ENCODE peak calls at places on chromosomes 1 and 21, in five cellular contexts. K, I, E, F and R are unnamed samples.

GRCh38 chr1:162736184-162736583 is 54.3 kb upstream of the HSD17B7 start:
- ATAC-seq in K (no peak), I (no peak), E (peak), F (no peak), R (no peak)

GRCh38 chr1:169608231-169608630 is 21.7 kb downstream of the SELP start:
- ATAC-seq in K (no peak), I (no peak), E (no peak), F (no peak), R (no peak)

GRCh38 chr1:213530607-213531320 is 457.0 kb upstream of the PROX1 start:
- ATAC-seq in K (no peak), I (no peak), E (no peak), F (no peak), R (no peak)

GRCh38 chr1:15207829-15208429 is 39.1 kb upstream of the FHAD1 start:
- ATAC-seq in K (no peak), I (no peak), E (no peak), F (no peak), R (no peak)

GRCh38 chr1:55275976-55276375 is 60.8 kb upstream of the USP24 start:
- ATAC-seq in K (no peak), I (peak), E (no peak), F (no peak), R (no peak)

GRCh38 chr1:8856689-8857412 is 21.6 kb downstream of the ENO1 start:
- ATAC-seq in K (no peak), I (no peak), E (no peak), F (peak), R (no peak)

GRCh38 chr1:101915597-101915996 is 81.1 kb downstream of the OLFM3 start:
- ATAC-seq in K (no peak), I (no peak), E (no peak), F (no peak), R (no peak)

GRCh38 chr1:25216123-25216522 is 16.2 kb downstream of the SYF2 start:
- ATAC-seq in K (no peak), I (peak), E (no peak), F (no peak), R (no peak)

GRCh38 chr21:22409571-22409970 is 1411.4 kb downstream of the NCAM2 start:
- ATAC-seq in K (no peak), I (no peak), E (no peak), F (no peak), R (no peak)

GRCh38 chr21:45950740-45951515 is 30.6 kb upstream of the COL6A1 start:
- ATAC-seq in K (no peak), I (no peak), E (peak), F (no peak), R (peak)

GRCh38 chr1:116988908-116989307 is 12.7 kb upstream of the CD101 start:
- ATAC-seq in K (no peak), I (no peak), E (no peak), F (no peak), R (no peak)

GRCh38 chr1:212158912-212159796 is 123.6 kb downstream of the DTL start:
- ATAC-seq in K (peak), I (peak), E (no peak), F (peak), R (no peak)

GRCh38 chr1:103561612-103562395 is 9.6 kb upstream of the AMY2B start:
- ATAC-seq in K (peak), I (no peak), E (peak), F (peak), R (peak)

GRCh38 chr1:236193184-236193583 is 50.8 kb downstream of the GPR137B start:
- ATAC-seq in K (no peak), I (no peak), E (no peak), F (no peak), R (no peak)

GRCh38 chr21:29961291-29962027 is 21.7 kb upstream of the GRIK1 start:
- ATAC-seq in K (no peak), I (no peak), E (no peak), F (no peak), R (no peak)

GRCh38 chr1:10659646-10660540 is 136.6 kb downstream of the CASZ1 start:
- ATAC-seq in K (no peak), I (no peak), E (no peak), F (no peak), R (no peak)

GRCh38 chr1:145425436-145426029 is at the start of gene NBPF20:
- ATAC-seq in K (peak), I (peak), E (peak), F (peak), R (peak)

GRCh38 chr1:11062965-11063401 is 3.2 kb upstream of the SRM start:
- ATAC-seq in K (peak), I (no peak), E (no peak), F (no peak), R (no peak)

GRCh38 chr1:26960625-26960966 is 328 bp upstream of the KDF1 start:
- ATAC-seq in K (no peak), I (peak), E (no peak), F (peak), R (no peak)

GRCh38 chr1:16120940-16121410 is 34.9 kb downstream of the EPHA2 start:
- ATAC-seq in K (no peak), I (no peak), E (peak), F (no peak), R (no peak)

GRCh38 chr1:160560045-160560724 is 19.1 kb downstream of the CD84 start:
- ATAC-seq in K (no peak), I (no peak), E (no peak), F (no peak), R (no peak)

GRCh38 chr1:23159963-23160877 is 8.4 kb downstream of the LUZP1 start:
- ATAC-seq in K (no peak), I (no peak), E (no peak), F (peak), R (no peak)

GRCh38 chr1:31418626-31419025 is 5.6 kb downstream of the SERINC2 start:
- ATAC-seq in K (no peak), I (no peak), E (no peak), F (no peak), R (no peak)

GRCh38 chr21:37765501-37765900 is 150.8 kb downstream of the KCNJ6 start:
- ATAC-seq in K (peak), I (no peak), E (no peak), F (no peak), R (no peak)

GRCh38 chr1:40185951-40186864 is 25.0 kb downstream of the RLF start:
- ATAC-seq in K (peak), I (peak), E (no peak), F (no peak), R (no peak)

GRCh38 chr1:14852301-14852700 is 253.8 kb downstream of the KAZN start:
- ATAC-seq in K (no peak), I (no peak), E (no peak), F (no peak), R (no peak)

GRCh38 chr1:85464497-85465098 is 361 bp downstream of the DDAH1 start:
- ATAC-seq in K (peak), I (no peak), E (peak), F (peak), R (peak)

GRCh38 chr1:89889336-89889640 is 68.5 kb downstream of the LRRC8D start:
- ATAC-seq in K (no peak), I (no peak), E (no peak), F (no peak), R (no peak)

GRCh38 chr1:55781944-55782482 is 566.8 kb upstream of the USP24 start:
- ATAC-seq in K (no peak), I (no peak), E (no peak), F (no peak), R (no peak)

GRCh38 chr1:166253076-166253779 is 86.4 kb upstream of the FAM78B start:
- ATAC-seq in K (no peak), I (no peak), E (no peak), F (no peak), R (no peak)

GRCh38 chr1:100955322-100955721 is 59.4 kb downstream of the SLC30A7 start:
- ATAC-seq in K (no peak), I (no peak), E (no peak), F (no peak), R (no peak)

GRCh38 chr21:45215214-45215613 is 72.5 kb downstream of the POFUT2 start:
- ATAC-seq in K (no peak), I (no peak), E (no peak), F (no peak), R (no peak)

GRCh38 chr1:80417651-80418050 is 1383.1 kb upstream of the ADGRL2 start:
- ATAC-seq in K (no peak), I (no peak), E (no peak), F (no peak), R (no peak)

GRCh38 chr1:86104606-86105532 is 51.7 kb downstream of the COL24A1 start:
- ATAC-seq in K (no peak), I (no peak), E (peak), F (peak), R (peak)

GRCh38 chr1:204464701-204465100 is 29.9 kb downstream of the PIK3C2B start:
- ATAC-seq in K (no peak), I (no peak), E (no peak), F (no peak), R (no peak)

GRCh38 chr1:158283965-158284364 is 5.8 kb upstream of the CD1C start:
- ATAC-seq in K (peak), I (no peak), E (no peak), F (no peak), R (no peak)

GRCh38 chr21:28936036-28936435 is 56.6 kb downstream of the LTN1 start:
- ATAC-seq in K (no peak), I (no peak), E (no peak), F (no peak), R (no peak)

GRCh38 chr1:117734403-117734802 is 128.6 kb downstream of the TENT5C start:
- ATAC-seq in K (no peak), I (peak), E (peak), F (no peak), R (peak)

GRCh38 chr1:21280011-21280471 is 10.2 kb downstream of the ECE1 start:
- ATAC-seq in K (no peak), I (peak), E (peak), F (no peak), R (peak)

GRCh38 chr1:21278208-21278861 is 11.9 kb downstream of the ECE1 start:
- ATAC-seq in K (no peak), I (no peak), E (peak), F (no peak), R (no peak)

GRCh38 chr1:21278898-21279819 is 11.1 kb downstream of the ECE1 start:
- ATAC-seq in K (no peak), I (no peak), E (peak), F (no peak), R (no peak)

GRCh38 chr1:21283524-21283923 is 6.7 kb downstream of the ECE1 start:
- ATAC-seq in K (no peak), I (no peak), E (no peak), F (no peak), R (no peak)

DNA sequence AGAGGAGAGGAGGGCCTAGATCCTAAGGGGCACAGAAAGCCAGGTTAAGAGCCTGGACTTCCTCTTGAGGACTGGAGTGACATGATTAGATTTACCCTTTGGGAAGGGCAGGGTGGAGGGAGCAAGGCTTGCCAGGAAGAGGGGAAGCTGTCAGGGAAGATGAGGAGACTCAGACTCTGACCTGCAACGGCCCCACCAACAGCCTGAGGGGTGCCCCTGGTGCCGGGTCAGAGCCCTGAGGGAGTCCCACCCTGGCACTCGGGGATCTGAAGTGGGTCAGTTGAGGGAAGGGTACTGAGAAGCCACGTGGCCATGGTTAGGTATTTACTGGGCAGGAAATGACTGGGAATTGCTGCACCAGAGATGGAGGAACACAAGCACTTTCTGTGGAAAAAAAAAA is 9.8 kb downstream of the ECE1 start:
- ATAC-seq in K (no peak), I (no peak), E (peak), F (no peak), R (peak)
- TF ChIP-seq POLR2AphosphoS5 in K (no peak), I (no peak), E (no peak), F (no peak), R (no peak)

GRCh38 chr1:58816072-58816746 is 32.4 kb upstream of the JUN start:
- ATAC-seq in K (peak), I (peak), E (peak), F (peak), R (peak)
- TF ChIP-seq EP300 in K (no peak), I (peak), E (no peak), F (no peak), R (no peak)

GRCh38 chr1:6424619-6425593 is at the start of gene ESPN:
- ATAC-seq in K (peak), I (peak), E (no peak), F (peak), R (no peak)
- TF ChIP-seq POLR2AphosphoS5 in K (no peak), I (no peak), E (no peak), F (no peak), R (no peak)

GRCh38 chr1:150512846-150513245 is 2.7 kb upstream of the FALEC start:
- ATAC-seq in K (no peak), I (no peak), E (no peak), F (no peak), R (no peak)
- TF ChIP-seq EP300 in K (no peak), I (no peak), E (no peak), F (no peak), R (no peak)

DNA sequence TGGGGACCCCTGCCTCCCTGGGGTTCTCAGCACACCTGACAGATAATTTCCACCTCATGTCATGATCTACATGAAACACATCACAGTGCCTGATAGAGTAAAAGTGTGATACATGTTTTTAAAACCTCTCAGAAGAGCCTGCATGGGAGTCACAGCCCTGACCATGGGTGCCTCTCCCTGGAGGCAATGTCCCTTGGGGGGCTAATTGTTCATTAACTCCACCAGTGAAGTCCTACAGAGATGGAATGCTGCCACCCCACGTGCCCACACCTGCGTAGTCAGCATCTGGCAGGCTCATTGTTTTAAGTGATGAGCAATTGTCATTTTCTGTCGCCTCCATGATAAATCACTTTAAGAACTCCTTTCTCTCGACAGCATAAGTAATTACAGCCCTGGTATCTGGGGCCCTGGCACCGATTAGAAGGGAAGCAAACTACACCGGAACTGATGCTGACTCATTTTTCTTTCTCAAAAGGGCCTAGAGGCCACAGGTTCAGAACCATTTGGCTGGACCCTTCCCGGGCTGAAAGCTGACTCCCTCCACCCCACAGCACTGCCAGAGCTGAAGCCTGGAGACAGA is 109.6 kb upstream of the GJB5 start:
- ATAC-seq in K (peak), I (no peak), E (no peak), F (no peak), R (no peak)
- TF ChIP-seq POLR2AphosphoS5 in K (no peak), I (no peak), E (no peak), F (no peak), R (no peak)

DNA sequence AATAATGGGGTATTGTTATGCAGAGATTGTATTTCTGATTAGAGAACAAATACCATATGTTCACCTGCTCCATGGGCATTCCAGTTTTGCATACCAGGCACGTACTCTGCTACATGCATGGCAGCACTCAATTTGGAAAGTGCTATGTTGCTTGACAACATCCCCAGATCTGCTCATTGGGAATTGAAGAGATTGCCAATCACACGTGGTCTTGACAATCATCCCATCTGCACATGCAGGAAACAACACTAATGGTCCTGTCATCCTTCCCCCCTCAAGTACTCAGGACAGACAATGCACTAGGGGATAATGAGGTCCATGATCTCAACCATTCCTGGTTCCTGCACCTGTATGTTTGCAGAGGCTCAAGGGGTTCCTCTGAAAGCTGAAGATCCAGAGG is 63.4 kb upstream of the PDE4B start:
- ATAC-seq in K (no peak), I (no peak), E (no peak), F (no peak), R (no peak)
- TF ChIP-seq EP300 in K (no peak), I (no peak), E (no peak), F (no peak), R (no peak)

GRCh38 chr1:156489166-156489934 is 11.2 kb downstream of the MEF2D start:
- ATAC-seq in K (peak), I (peak), E (no peak), F (no peak), R (peak)

GRCh38 chr1:156489935-156490293 is 10.7 kb downstream of the MEF2D start:
- ATAC-seq in K (no peak), I (no peak), E (no peak), F (no peak), R (peak)

GRCh38 chr1:156487862-156488261 is 12.7 kb downstream of the MEF2D start:
- ATAC-seq in K (peak), I (no peak), E (no peak), F (no peak), R (no peak)

GRCh38 chr1:156490401-156491032 is 10.1 kb downstream of the MEF2D start:
- ATAC-seq in K (peak), I (peak), E (peak), F (no peak), R (peak)

DNA sequence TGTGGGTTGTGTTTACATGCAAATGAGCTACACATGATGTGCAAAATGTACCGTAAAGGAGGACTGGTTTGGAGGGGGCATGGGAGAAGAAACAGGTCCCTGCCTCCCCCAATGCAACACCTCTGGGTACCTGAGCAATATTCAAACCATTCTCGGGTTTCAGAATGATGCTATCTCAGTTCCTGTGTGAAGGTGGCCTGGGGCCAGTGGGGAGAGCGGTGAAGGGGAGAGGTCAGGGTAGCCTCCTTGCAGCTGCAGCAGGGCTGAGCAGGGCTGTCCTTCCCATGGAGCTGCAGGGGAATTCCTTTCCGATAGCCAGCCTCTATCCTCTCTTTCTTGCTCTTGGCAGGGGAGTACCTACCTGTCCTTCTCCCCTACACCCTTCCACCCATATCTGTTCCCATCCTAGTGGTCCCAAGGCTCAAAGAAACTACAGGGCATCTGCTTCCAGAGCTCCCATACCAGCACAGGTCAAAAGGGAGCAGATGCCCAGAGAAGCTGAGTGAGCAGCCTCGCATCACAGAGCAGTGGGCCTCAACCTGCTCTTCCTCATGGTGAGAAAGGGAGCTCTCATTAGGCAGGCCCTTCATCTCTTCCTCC is 11.9 kb downstream of the MEF2D start:
- ATAC-seq in K (peak), I (no peak), E (no peak), F (no peak), R (no peak)
- TF ChIP-seq POLR2AphosphoS5 in K (peak), I (no peak), E (no peak), F (no peak), R (no peak)